ENCODE peak calls at places on chromosomes 7 and 10, in seven cellular contexts. O is progenitor cell of endocrine pancreas, F is RWPE1, N is mesothelial cell of epicardium, S is astrocyte of the cerebellum, T is HFF-Myc, X is lung. I is an unnamed sample.

GRCh38 chr10:55668326-55668922 is 692.6 kb downstream of the ZWINT start:
- DNase-seq in O (no peak), F (no peak), N (no peak), S (no peak), T (no peak), X (no peak), I (no peak)

GRCh38 chr10:74929197-74929596 is 102.8 kb downstream of the KAT6B start:
- DNase-seq in O (no peak), F (no peak), N (no peak), S (no peak), T (no peak), X (no peak), I (no peak)

GRCh38 chr7:43869898-43870240 is 552 bp upstream of the MRPS24 start:
- DNase-seq in O (no peak), F (peak), N (no peak), S (peak), T (peak), X (no peak), I (no peak)

GRCh38 chr10:17516376-17516775 is 62.0 kb upstream of the ST8SIA6 start:
- DNase-seq in O (no peak), F (no peak), N (no peak), S (no peak), T (no peak), X (no peak), I (no peak)

GRCh38 chr10:29957887-29958330 is 101.5 kb downstream of the JCAD start:
- DNase-seq in O (no peak), F (no peak), N (no peak), S (peak), T (no peak), X (peak), I (no peak)

GRCh38 chr10:63466168-63466935 is 575 bp upstream of the JMJD1C start:
- DNase-seq in O (no peak), F (peak), N (no peak), S (peak), T (no peak), X (no peak), I (no peak)

GRCh38 chr7:22356010-22356854 is 722 bp downstream of the RAPGEF5 start:
- DNase-seq in O (no peak), F (peak), N (no peak), S (no peak), T (no peak), X (no peak), I (no peak)

GRCh38 chr10:126669188-126669587 is 1.3 kb downstream of the C10orf90 start:
- DNase-seq in O (no peak), F (no peak), N (no peak), S (no peak), T (no peak), X (no peak), I (no peak)

GRCh38 chr7:703049-703448 is 23.4 kb upstream of the DNAAF5 start:
- DNase-seq in O (no peak), F (no peak), N (no peak), S (no peak), T (no peak), X (no peak), I (no peak)

GRCh38 chr7:4774804-4775280 is 581 bp upstream of the AP5Z1 start:
- DNase-seq in O (no peak), F (peak), N (no peak), S (peak), T (no peak), X (peak), I (no peak)

GRCh38 chr10:76509501-76509900 is 1078.1 kb downstream of the LRMDA start:
- DNase-seq in O (no peak), F (no peak), N (no peak), S (no peak), T (no peak), X (no peak), I (no peak)

GRCh38 chr10:104122273-104123107 is 519 bp downstream of the SFR1 start:
- DNase-seq in O (no peak), F (no peak), N (no peak), S (no peak), T (no peak), X (no peak), I (no peak)

GRCh38 chr10:132798876-132799275 is 12.9 kb upstream of the NKX6-2 start:
- DNase-seq in O (no peak), F (no peak), N (no peak), S (no peak), T (no peak), X (no peak), I (no peak)

GRCh38 chr10:122990278-122990677 is 10.1 kb downstream of the PSTK start:
- DNase-seq in O (no peak), F (peak), N (no peak), S (no peak), T (no peak), X (no peak), I (no peak)

GRCh38 chr7:79272066-79272669 is 181.3 kb downstream of the MAGI2 start:
- DNase-seq in O (no peak), F (peak), N (no peak), S (no peak), T (peak), X (no peak), I (no peak)

GRCh38 chr10:6089334-6090219 is 743 bp downstream of the RBM17 start:
- DNase-seq in O (peak), F (peak), N (no peak), S (no peak), T (no peak), X (peak), I (peak)

GRCh38 chr7:155533120-155533826 is 13.1 kb downstream of the CNPY1 start:
- DNase-seq in O (no peak), F (no peak), N (no peak), S (no peak), T (no peak), X (no peak), I (no peak)

GRCh38 chr7:155531686-155532085 is 14.7 kb downstream of the CNPY1 start:
- DNase-seq in O (no peak), F (no peak), N (no peak), S (no peak), T (no peak), X (no peak), I (no peak)

GRCh38 chr7:155532792-155533119 is 13.6 kb downstream of the CNPY1 start:
- DNase-seq in O (no peak), F (no peak), N (no peak), S (no peak), T (no peak), X (no peak), I (no peak)

GRCh38 chr7:155534691-155535090 is 11.7 kb downstream of the CNPY1 start:
- DNase-seq in O (no peak), F (no peak), N (no peak), S (no peak), T (no peak), X (no peak), I (no peak)

GRCh38 chr7:155533827-155534690 is 12.3 kb downstream of the CNPY1 start:
- DNase-seq in O (peak), F (peak), N (no peak), S (no peak), T (no peak), X (no peak), I (no peak)
- TF ChIP-seq CTCF in O (peak), F (peak), N (peak), S (peak), T (peak), X (no peak), I (peak)

DNA sequence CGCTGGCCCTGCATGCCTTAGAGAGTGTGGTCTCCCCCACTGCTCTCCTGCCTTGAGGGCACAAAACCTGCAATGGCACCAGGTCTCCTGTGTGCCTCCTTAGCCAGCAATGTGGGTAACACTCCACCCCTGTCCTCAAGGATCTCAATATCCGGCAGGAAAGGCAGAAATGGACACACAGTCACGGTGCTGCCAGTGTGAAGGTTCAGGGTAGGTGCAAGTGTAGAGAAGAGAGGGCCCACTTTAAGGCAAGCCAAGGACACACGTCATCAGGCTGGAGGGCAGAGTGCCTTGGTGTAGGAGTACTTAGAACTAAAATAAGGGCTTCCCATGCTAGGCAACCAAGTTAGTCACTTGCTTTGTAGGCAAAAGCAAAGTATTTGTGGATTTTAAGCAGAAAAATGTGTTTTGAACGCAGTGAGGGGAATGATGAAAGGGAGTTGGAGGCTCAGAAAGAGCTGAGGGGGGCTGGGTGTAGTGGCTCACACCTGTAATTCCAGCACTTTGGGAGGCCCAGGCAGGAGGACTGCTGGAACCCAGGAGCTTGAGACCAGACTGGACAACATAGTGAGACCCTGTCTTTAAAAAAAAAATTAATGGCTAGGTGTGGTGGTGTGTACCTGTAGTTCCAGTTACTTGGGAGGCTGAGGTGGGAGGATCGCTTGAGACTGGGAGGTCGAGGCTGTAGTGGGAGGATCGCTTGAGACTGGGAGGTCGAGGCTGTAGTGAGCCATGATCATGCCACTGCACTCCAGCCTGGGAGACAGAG is 152.8 kb downstream of the ARHGAP21 start:
- DNase-seq in O (no peak), F (no peak), N (no peak), S (no peak), T (no peak), X (no peak), I (no peak)
- TF ChIP-seq CTCF in O (no peak), F (no peak), N (no peak), S (no peak), T (no peak), X (no peak), I (no peak)

GRCh38 chr7:130294314-130294713 is 1.4 kb downstream of the CPA4 start:
- DNase-seq in O (no peak), F (peak), N (no peak), S (no peak), T (no peak), X (no peak), I (no peak)
- TF ChIP-seq CTCF in O (no peak), F (no peak), N (no peak), S (no peak), T (no peak), X (no peak), I (no peak)

DNA sequence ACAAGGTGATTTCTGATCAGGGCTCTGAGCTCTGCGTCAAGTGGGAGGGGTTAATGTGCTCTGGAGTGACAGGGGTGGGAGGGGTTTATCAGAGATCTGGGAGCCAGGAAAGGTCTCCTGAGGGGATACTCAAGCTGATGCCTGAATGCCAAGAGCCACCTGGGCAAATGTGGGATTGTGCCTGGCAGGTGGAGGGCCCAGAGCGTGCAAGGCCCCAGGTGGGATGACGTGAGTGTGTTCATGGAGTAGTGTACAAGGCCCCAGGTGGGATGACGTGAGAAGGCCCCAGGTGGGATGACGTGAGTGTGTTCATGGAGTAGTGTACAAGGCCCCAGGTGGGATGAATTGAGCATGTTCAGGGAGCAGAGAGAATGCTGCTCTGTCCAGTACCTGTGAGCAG is 610.3 kb downstream of the PTPRN2 start:
- DNase-seq in O (no peak), F (no peak), N (no peak), S (no peak), T (no peak), X (no peak), I (no peak)
- TF ChIP-seq CTCF in O (no peak), F (no peak), N (no peak), S (no peak), T (no peak), X (no peak), I (no peak)